ENCODE peak calls at places on chromosomes 5 and 9, in eight cellular contexts. L is H1, P is GM12878, Q is sigmoid colon, W is endothelial cell of umbilical vein, J is GM12891, T is stomach, K is GM12892. O is an unnamed sample.

GRCh38 chr5:90930062-90930461 is 371.5 kb downstream of the ADGRV1 start:
- DNase-seq in L (no peak), P (no peak), Q (no peak), W (no peak), J (no peak), T (no peak), K (no peak), O (no peak)

GRCh38 chr9:77659926-77660325 is 11.8 kb upstream of the GNA14 start:
- DNase-seq in L (no peak), P (no peak), Q (no peak), W (no peak), J (no peak), T (no peak), K (no peak), O (no peak)

GRCh38 chr5:169300468-169301385 is at the start of gene SLIT3:
- DNase-seq in L (peak; percentile 38), P (no peak), Q (peak; percentile 94), W (peak; percentile 72), J (no peak), T (peak; percentile 67), K (no peak), O (peak; percentile 78)

GRCh38 chr9:18343799-18344198 is 130.2 kb upstream of the ADAMTSL1 start:
- DNase-seq in L (no peak), P (no peak), Q (no peak), W (no peak), J (no peak), T (no peak), K (no peak), O (no peak)

GRCh38 chr9:19114680-19115270 is 12.1 kb upstream of the HAUS6 start:
- DNase-seq in L (no peak), P (no peak), Q (no peak), W (peak; percentile 34), J (no peak), T (no peak), K (no peak), O (no peak)

GRCh38 chr9:110969971-110970381 is 68.3 kb downstream of the LPAR1 start:
- DNase-seq in L (no peak), P (no peak), Q (no peak), W (no peak), J (no peak), T (no peak), K (no peak), O (no peak)

GRCh38 chr9:88477300-88477751 is 57.7 kb upstream of the NXNL2 start:
- DNase-seq in L (no peak), P (peak; percentile 35), Q (no peak), W (no peak), J (no peak), T (no peak), K (no peak), O (no peak)

GRCh38 chr5:12661617-12662370 is 757.5 kb upstream of the CTNND2 start:
- DNase-seq in L (peak; percentile 47), P (no peak), Q (peak; percentile 55), W (no peak), J (no peak), T (no peak), K (no peak), O (no peak)

GRCh38 chr9:14913366-14913765 is 3.1 kb upstream of the FREM1 start:
- DNase-seq in L (no peak), P (no peak), Q (no peak), W (no peak), J (no peak), T (no peak), K (no peak), O (no peak)

GRCh38 chr9:109721021-109721420 is 59.0 kb upstream of the PALM2AKAP2 start:
- DNase-seq in L (no peak), P (no peak), Q (no peak), W (no peak), J (no peak), T (no peak), K (no peak), O (no peak)

GRCh38 chr5:15522141-15522540 is 22.2 kb downstream of the FBXL7 start:
- DNase-seq in L (no peak), P (no peak), Q (no peak), W (peak; percentile 21), J (no peak), T (no peak), K (no peak), O (no peak)

GRCh38 chr5:140362311-140362710 is 2.3 kb downstream of the SLC4A9 start:
- DNase-seq in L (no peak), P (no peak), Q (no peak), W (no peak), J (no peak), T (no peak), K (no peak), O (no peak)

GRCh38 chr5:164563370-164563769 is 1058.0 kb downstream of the MAT2B start:
- DNase-seq in L (no peak), P (no peak), Q (no peak), W (no peak), J (no peak), T (no peak), K (no peak), O (no peak)

GRCh38 chr5:1277331-1277730 is 17.5 kb downstream of the TERT start:
- DNase-seq in L (no peak), P (no peak), Q (no peak), W (no peak), J (no peak), T (no peak), K (no peak), O (no peak)

GRCh38 chr9:75186767-75187380 is 98.6 kb downstream of the OSTF1 start:
- DNase-seq in L (no peak), P (no peak), Q (no peak), W (peak; percentile 65), J (no peak), T (no peak), K (no peak), O (no peak)

GRCh38 chr5:133945561-133945960 is 22.9 kb downstream of the C5orf15 start:
- DNase-seq in L (no peak), P (no peak), Q (no peak), W (no peak), J (no peak), T (no peak), K (no peak), O (no peak)

GRCh38 chr5:170632985-170633234 is 129.1 kb downstream of the KCNIP1 start:
- DNase-seq in L (no peak), P (no peak), Q (peak; percentile 87), W (no peak), J (peak; percentile 79), T (peak; percentile 45), K (peak; percentile 73), O (peak; percentile 87)

GRCh38 chr9:89926691-89927220 is 321.9 kb downstream of the GADD45G start:
- DNase-seq in L (no peak), P (no peak), Q (no peak), W (no peak), J (no peak), T (peak; percentile 62), K (no peak), O (no peak)

GRCh38 chr9:127983847-127984289 is 3.1 kb upstream of the EEIG1 start:
- DNase-seq in L (no peak), P (peak; percentile 76), Q (no peak), W (no peak), J (no peak), T (no peak), K (no peak), O (no peak)

GRCh38 chr5:127696688-127697087 is 6.5 kb upstream of the CCDC192 start:
- DNase-seq in L (no peak), P (no peak), Q (no peak), W (no peak), J (no peak), T (no peak), K (no peak), O (no peak)

GRCh38 chr9:137077758-137078693 is 709 bp downstream of the UAP1L1 start:
- DNase-seq in L (no peak), P (no peak), Q (peak; percentile 69), W (peak; percentile 12), J (no peak), T (no peak), K (no peak), O (peak; percentile 92)

DNA sequence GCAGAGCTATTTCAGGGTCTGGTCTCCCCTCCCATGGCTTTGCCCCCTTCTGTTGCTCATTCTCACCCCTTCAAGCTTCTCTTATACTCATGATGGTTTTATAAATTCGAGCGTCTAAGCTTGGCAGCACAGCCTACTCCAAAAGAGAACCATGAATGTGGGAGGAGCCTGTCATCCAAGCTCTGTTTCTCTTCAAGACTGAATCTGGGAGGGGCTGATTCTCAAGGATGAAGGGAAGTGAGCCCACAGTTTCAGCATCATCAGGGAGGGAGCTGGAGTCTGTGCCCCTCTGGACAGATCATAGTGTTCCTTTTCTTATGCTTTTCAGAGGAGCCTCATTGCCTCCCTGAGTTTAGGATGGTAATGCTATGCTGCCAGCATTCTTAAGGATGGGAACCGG is 168.6 kb downstream of the CFAP90 start:
- DNase-seq in L (no peak), P (no peak), Q (peak; percentile 77), W (no peak), J (no peak), T (no peak), K (no peak), O (no peak)
- TF ChIP-seq POLR2AphosphoS5 in L (no peak), P (no peak), Q (peak; percentile 57), W (no peak), J (no peak), T (no peak), K (no peak), O (no peak)

DNA sequence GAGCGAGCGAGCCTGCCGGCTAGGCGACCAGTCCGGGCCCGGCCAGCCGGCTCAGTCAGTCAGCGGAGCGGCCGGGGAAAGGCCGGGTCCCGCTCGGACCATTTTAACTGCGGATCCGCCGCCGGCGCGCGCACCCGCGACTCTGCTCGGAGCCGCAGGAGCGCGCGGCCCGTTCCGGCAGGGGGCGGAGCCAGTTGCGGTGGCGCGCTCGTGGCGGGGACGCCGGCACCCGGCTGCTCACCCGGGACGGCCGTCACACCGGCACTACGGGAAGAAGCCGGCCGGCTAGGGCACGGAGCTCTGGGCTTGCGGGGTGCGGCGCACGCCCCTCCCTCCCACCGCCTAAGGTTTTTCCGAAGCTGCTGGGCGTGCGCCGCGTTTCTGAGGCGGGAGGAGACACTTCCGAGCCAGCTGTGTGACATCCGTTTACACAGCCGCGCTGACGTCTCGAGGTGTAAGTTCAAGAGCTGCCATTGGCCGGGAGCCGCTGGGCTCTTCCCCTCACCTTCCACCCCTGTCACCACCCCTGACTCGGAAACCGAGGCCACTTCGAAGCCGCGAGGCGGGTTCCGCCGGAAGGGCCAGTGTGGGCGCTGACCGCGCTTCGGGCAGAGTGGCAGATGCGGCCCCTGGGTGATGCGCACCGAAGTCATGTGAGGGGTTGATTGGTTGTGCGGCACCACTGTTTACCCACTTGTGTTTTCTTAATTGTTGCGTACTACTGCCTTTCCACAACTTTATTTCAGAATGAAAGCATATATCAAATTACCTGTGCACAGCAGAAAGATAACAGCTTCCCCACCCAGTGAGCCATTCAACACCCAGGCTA is at the start of gene FBXL17:
- DNase-seq in L (peak; percentile 86), P (peak; percentile 73), Q (peak; percentile 97), W (peak; percentile 81), J (peak; percentile 56), T (peak; percentile 95), K (peak; percentile 71), O (peak; percentile 99)
- TF ChIP-seq POLR2A in L (no peak), P (peak; percentile 91), Q (peak; percentile 64), W (peak; percentile 66), J (peak; percentile 82), T (peak; percentile 48), K (peak; percentile 89), O (peak; percentile 50)

GRCh38 chr5:154107729-154108128 is 69.0 kb downstream of the MFAP3 start:
- DNase-seq in L (peak; percentile 15), P (no peak), Q (no peak), W (no peak), J (no peak), T (no peak), K (no peak), O (no peak)
- TF ChIP-seq POLR2AphosphoS5 in L (no peak), P (no peak), Q (no peak), W (no peak), J (no peak), T (no peak), K (no peak), O (no peak)

GRCh38 chr5:151095341-151096000 is 14.6 kb upstream of the TNIP1 start:
- DNase-seq in L (no peak), P (no peak), Q (no peak), W (peak; percentile 64), J (no peak), T (peak; percentile 60), K (no peak), O (no peak)
- TF ChIP-seq POLR2A in L (no peak), P (no peak), Q (no peak), W (peak; percentile 33), J (no peak), T (no peak), K (peak; percentile 54), O (no peak)